ENCODE peak calls at places on chromosomes 16 and 17, in eight cellular contexts. One of them, this sample, is unnamed.

GRCh38 chr16:81746566-81746965 is 32.5 kb upstream of the PLCG2 start:
- DNase-seq in nucleus accumbens: no peak
- DNase-seq in left lobe of liver: no peak
- DNase-seq in EL: no peak
- DNase-seq in PC-3: no peak
- DNase-seq in iPS-NIHi11: no peak
- DNase-seq in body of pancreas: no peak
- DNase-seq in AG04449: no peak
- DNase-seq in this sample: no peak

GRCh38 chr17:81917565-81918332 is at the start of gene SIRT7:
- DNase-seq in nucleus accumbens: peak; percentile 71
- DNase-seq in left lobe of liver: peak; percentile 80
- DNase-seq in EL: peak; percentile 74
- DNase-seq in PC-3: peak; percentile 89
- DNase-seq in iPS-NIHi11: peak; percentile 98
- DNase-seq in body of pancreas: peak; percentile 76
- DNase-seq in AG04449: no peak
- DNase-seq in this sample: no peak

GRCh38 chr17:27608330-27609230 is 22.4 kb upstream of the LGALS9 start:
- DNase-seq in nucleus accumbens: no peak
- DNase-seq in left lobe of liver: no peak
- DNase-seq in EL: peak; percentile 14
- DNase-seq in PC-3: peak; percentile 39
- DNase-seq in iPS-NIHi11: no peak
- DNase-seq in body of pancreas: no peak
- DNase-seq in AG04449: no peak
- DNase-seq in this sample: no peak

GRCh38 chr17:53122966-53123365 is 699.8 kb upstream of the KIF2B start:
- DNase-seq in nucleus accumbens: no peak
- DNase-seq in left lobe of liver: no peak
- DNase-seq in EL: no peak
- DNase-seq in PC-3: no peak
- DNase-seq in iPS-NIHi11: no peak
- DNase-seq in body of pancreas: no peak
- DNase-seq in AG04449: no peak
- DNase-seq in this sample: no peak

GRCh38 chr17:48457080-48457836 is 27.2 kb upstream of the SKAP1 start:
- DNase-seq in nucleus accumbens: peak; percentile 0
- DNase-seq in left lobe of liver: peak; percentile 53
- DNase-seq in EL: peak; percentile 55
- DNase-seq in PC-3: peak; percentile 87
- DNase-seq in iPS-NIHi11: peak; percentile 78
- DNase-seq in body of pancreas: peak; percentile 64
- DNase-seq in AG04449: no peak
- DNase-seq in this sample: no peak

GRCh38 chr17:82465023-82465603 is 6.6 kb downstream of the NARF start:
- DNase-seq in nucleus accumbens: no peak
- DNase-seq in left lobe of liver: no peak
- DNase-seq in EL: no peak
- DNase-seq in PC-3: no peak
- DNase-seq in iPS-NIHi11: no peak
- DNase-seq in body of pancreas: no peak
- DNase-seq in AG04449: no peak
- DNase-seq in this sample: no peak

GRCh38 chr16:4245400-4245799 is 3.5 kb upstream of the SRL start:
- DNase-seq in nucleus accumbens: no peak
- DNase-seq in left lobe of liver: no peak
- DNase-seq in EL: no peak
- DNase-seq in PC-3: no peak
- DNase-seq in iPS-NIHi11: no peak
- DNase-seq in body of pancreas: no peak
- DNase-seq in AG04449: no peak
- DNase-seq in this sample: no peak

GRCh38 chr16:81266680-81267095 is 28.2 kb downstream of the BCO1 start:
- DNase-seq in nucleus accumbens: no peak
- DNase-seq in left lobe of liver: no peak
- DNase-seq in EL: no peak
- DNase-seq in PC-3: peak; percentile 73
- DNase-seq in iPS-NIHi11: no peak
- DNase-seq in body of pancreas: no peak
- DNase-seq in AG04449: no peak
- DNase-seq in this sample: peak; percentile 14

GRCh38 chr17:28055546-28056275 is 13.2 kb downstream of the NLK start:
- DNase-seq in nucleus accumbens: no peak
- DNase-seq in left lobe of liver: no peak
- DNase-seq in EL: no peak
- DNase-seq in PC-3: no peak
- DNase-seq in iPS-NIHi11: no peak
- DNase-seq in body of pancreas: no peak
- DNase-seq in AG04449: no peak
- DNase-seq in this sample: no peak

GRCh38 chr16:22813946-22814325 is at the start of gene HS3ST2:
- DNase-seq in nucleus accumbens: no peak
- DNase-seq in left lobe of liver: no peak
- DNase-seq in EL: no peak
- DNase-seq in PC-3: no peak
- DNase-seq in iPS-NIHi11: peak; percentile 89
- DNase-seq in body of pancreas: peak; percentile 20
- DNase-seq in AG04449: no peak
- DNase-seq in this sample: no peak

GRCh38 chr17:27506348-27507218 is 50.3 kb downstream of the KSR1 start:
- DNase-seq in nucleus accumbens: no peak
- DNase-seq in left lobe of liver: no peak
- DNase-seq in EL: no peak
- DNase-seq in PC-3: peak; percentile 36
- DNase-seq in iPS-NIHi11: peak; percentile 74
- DNase-seq in body of pancreas: no peak
- DNase-seq in AG04449: no peak
- DNase-seq in this sample: no peak

GRCh38 chr17:63290784-63291183 is 155.3 kb downstream of the CYB561 start:
- DNase-seq in nucleus accumbens: no peak
- DNase-seq in left lobe of liver: no peak
- DNase-seq in EL: no peak
- DNase-seq in PC-3: peak; percentile 52
- DNase-seq in iPS-NIHi11: no peak
- DNase-seq in body of pancreas: no peak
- DNase-seq in AG04449: no peak
- DNase-seq in this sample: no peak

GRCh38 chr16:3734084-3734757 is 16.9 kb upstream of the TRAP1 start:
- DNase-seq in nucleus accumbens: no peak
- DNase-seq in left lobe of liver: no peak
- DNase-seq in EL: no peak
- DNase-seq in PC-3: no peak
- DNase-seq in iPS-NIHi11: no peak
- DNase-seq in body of pancreas: no peak
- DNase-seq in AG04449: no peak
- DNase-seq in this sample: no peak

GRCh38 chr16:67504190-67505021 is 21.1 kb upstream of the AGRP start:
- DNase-seq in nucleus accumbens: no peak
- DNase-seq in left lobe of liver: no peak
- DNase-seq in EL: no peak
- DNase-seq in PC-3: peak; percentile 35
- DNase-seq in iPS-NIHi11: no peak
- DNase-seq in body of pancreas: no peak
- DNase-seq in AG04449: no peak
- DNase-seq in this sample: no peak

GRCh38 chr17:68491381-68491849 is 20.8 kb upstream of the PRKAR1A start:
- DNase-seq in nucleus accumbens: no peak
- DNase-seq in left lobe of liver: no peak
- DNase-seq in EL: no peak
- DNase-seq in PC-3: no peak
- DNase-seq in iPS-NIHi11: no peak
- DNase-seq in body of pancreas: peak; percentile 77
- DNase-seq in AG04449: no peak
- DNase-seq in this sample: no peak

GRCh38 chr17:80132906-80133625 is 13.9 kb downstream of the EIF4A3 start:
- DNase-seq in nucleus accumbens: no peak
- DNase-seq in left lobe of liver: no peak
- DNase-seq in EL: no peak
- DNase-seq in PC-3: no peak
- DNase-seq in iPS-NIHi11: no peak
- DNase-seq in body of pancreas: no peak
- DNase-seq in AG04449: no peak
- DNase-seq in this sample: no peak

GRCh38 chr17:66353937-66354401 is 51.6 kb downstream of the PRKCA start:
- DNase-seq in nucleus accumbens: no peak
- DNase-seq in left lobe of liver: no peak
- DNase-seq in EL: peak; percentile 77
- DNase-seq in PC-3: no peak
- DNase-seq in iPS-NIHi11: no peak
- DNase-seq in body of pancreas: no peak
- DNase-seq in AG04449: peak; percentile 14
- DNase-seq in this sample: no peak

GRCh38 chr17:73503560-73503959 is 140.7 kb downstream of the SDK2 start:
- DNase-seq in nucleus accumbens: no peak
- DNase-seq in left lobe of liver: no peak
- DNase-seq in EL: no peak
- DNase-seq in PC-3: no peak
- DNase-seq in iPS-NIHi11: no peak
- DNase-seq in body of pancreas: no peak
- DNase-seq in AG04449: no peak
- DNase-seq in this sample: no peak

GRCh38 chr17:8121531-8122390 is 2.1 kb downstream of the HES7 start:
- DNase-seq in nucleus accumbens: peak; percentile 59
- DNase-seq in left lobe of liver: peak; percentile 58
- DNase-seq in EL: peak; percentile 84
- DNase-seq in PC-3: peak; percentile 47
- DNase-seq in iPS-NIHi11: peak; percentile 58
- DNase-seq in body of pancreas: peak; percentile 59
- DNase-seq in AG04449: no peak
- DNase-seq in this sample: no peak

GRCh38 chr17:48241131-48241591 is 133.6 kb downstream of the SNX11 start:
- DNase-seq in nucleus accumbens: no peak
- DNase-seq in left lobe of liver: no peak
- DNase-seq in EL: peak; percentile 93
- DNase-seq in PC-3: peak; percentile 87
- DNase-seq in iPS-NIHi11: peak; percentile 22
- DNase-seq in body of pancreas: peak; percentile 7
- DNase-seq in AG04449: no peak
- DNase-seq in this sample: no peak

GRCh38 chr16:90008708-90009145 is 10.5 kb downstream of the DBNDD1 start:
- DNase-seq in nucleus accumbens: no peak
- DNase-seq in left lobe of liver: no peak
- DNase-seq in EL: no peak
- DNase-seq in PC-3: no peak
- DNase-seq in iPS-NIHi11: no peak
- DNase-seq in body of pancreas: no peak
- DNase-seq in AG04449: no peak
- DNase-seq in this sample: no peak

This sample was measured in kidney epithelial cell.